ENCODE peak calls at places on chromosome 7, in ten cellular contexts. C is iris pigment epithelial cell; L is caudate nucleus; V is HT1080; W is astrocyte of the spinal cord; Z is CD4-positive, alpha-beta memory T cell; Y is cardiac muscle cell; P is amniotic stem cell; J is stimulated activated CD8-positive, alpha-beta memory T cell treated with anti-CD3 and anti-CD28 coated beads, Interleukin-12 subunit alpha, Interleukin-12 subunit beta, amount 100 ng/mL, for 1 hour; T is fibroblast of pulmonary artery. U is an unnamed sample.

GRCh38 chr7:108308913-108309312 is 147.3 kb downstream of the NRCAM start:
- DNase-seq in W (peak), J (no peak), Z (no peak), Y (no peak), T (peak), L (no peak), V (peak), C (peak), P (no peak), U (no peak)

GRCh38 chr7:55532150-55532917 is 40.0 kb downstream of the VOPP1 start:
- DNase-seq in J (no peak), Z (no peak), T (no peak), W (no peak), L (no peak), P (no peak), Y (no peak), V (no peak), C (no peak), U (no peak)

GRCh38 chr7:10889266-10889898 is 84.3 kb upstream of the PHF14 start:
- DNase-seq in W (peak), V (peak), Z (peak), Y (peak), L (no peak), T (peak), C (peak), J (no peak), P (no peak), U (no peak)

GRCh38 chr7:44188480-44189225 is 586 bp downstream of the GCK start:
- DNase-seq in Z (no peak), T (no peak), C (no peak), P (no peak), Y (no peak), L (no peak), V (no peak), J (no peak), W (no peak), U (no peak)

GRCh38 chr7:26686448-26686981 is 177.9 kb downstream of the SKAP2 start:
- DNase-seq in J (no peak), P (no peak), V (peak), T (peak), Y (peak), C (peak), Z (peak), L (no peak), W (peak), U (peak)

GRCh38 chr7:55019691-55020480 is 1.1 kb downstream of the EGFR start:
- DNase-seq in T (no peak), W (no peak), V (peak), Y (peak), J (no peak), Z (no peak), L (peak), P (no peak), C (peak), U (peak)

GRCh38 chr7:112452102-112452888 is 2.0 kb downstream of the IFRD1 start:
- DNase-seq in L (no peak), P (no peak), W (peak), Z (no peak), Y (peak), V (peak), C (peak), T (peak), J (no peak), U (peak)

GRCh38 chr7:30159153-30159552 is 24.4 kb downstream of the MTURN start:
- DNase-seq in P (no peak), W (no peak), V (no peak), T (no peak), C (no peak), J (no peak), L (no peak), Y (no peak), Z (no peak), U (no peak)

GRCh38 chr7:100266576-100267354 is 40.7 kb upstream of the SPDYE3 start:
- DNase-seq in Y (no peak), T (no peak), C (no peak), Z (no peak), W (no peak), P (no peak), V (no peak), J (no peak), L (no peak), U (no peak)

GRCh38 chr7:87747681-87748080 is 119.5 kb downstream of the RUNDC3B start:
- DNase-seq in V (no peak), L (no peak), W (no peak), C (no peak), Y (no peak), P (no peak), T (no peak), Z (no peak), J (no peak), U (no peak)